ENCODE peak calls at places on chromosome 14, in seven cellular contexts. Y, T, E, A, S, C and P are unnamed samples.

GRCh38 chr14:75069811-75070145 is 337 bp downstream of the ZC2HC1C start:
- DNase-seq in Y (peak), T (no peak), E (no peak), A (no peak), S (no peak), C (no peak), P (peak)

GRCh38 chr14:60217713-60218112 is 31.3 kb upstream of the PPM1A start:
- DNase-seq in Y (no peak), T (no peak), E (no peak), A (no peak), S (no peak), C (peak), P (no peak)

GRCh38 chr14:52069617-52070431 is 965 bp upstream of the NID2 start:
- DNase-seq in Y (no peak), T (no peak), E (peak), A (no peak), S (no peak), C (no peak), P (no peak)

GRCh38 chr14:101358320-101358569 is 203.1 kb upstream of the DIO3 start:
- DNase-seq in Y (no peak), T (no peak), E (no peak), A (no peak), S (no peak), C (no peak), P (no peak)

GRCh38 chr14:72104011-72104613 is 171.9 kb downstream of the RGS6 start:
- DNase-seq in Y (no peak), T (no peak), E (peak), A (peak), S (peak), C (no peak), P (peak)

GRCh38 chr14:35944847-35945246 is 118.7 kb downstream of the BRMS1L start:
- DNase-seq in Y (peak), T (no peak), E (peak), A (no peak), S (peak), C (no peak), P (peak)

GRCh38 chr14:38107216-38107631 is 100.5 kb upstream of the SSTR1 start:
- DNase-seq in Y (no peak), T (no peak), E (no peak), A (no peak), S (no peak), C (no peak), P (peak)

GRCh38 chr14:65377576-65377975 is 35.0 kb upstream of the FUT8 start:
- DNase-seq in Y (no peak), T (no peak), E (no peak), A (no peak), S (no peak), C (no peak), P (no peak)

GRCh38 chr14:29191092-29191491 is 424.5 kb downstream of the FOXG1 start:
- DNase-seq in Y (no peak), T (no peak), E (no peak), A (no peak), S (no peak), C (no peak), P (no peak)

GRCh38 chr14:85527458-85527857 is 2.5 kb upstream of the FLRT2 start:
- DNase-seq in Y (no peak), T (no peak), E (no peak), A (no peak), S (no peak), C (no peak), P (no peak)

GRCh38 chr14:91333640-91334039 is 84.0 kb downstream of the CCDC88C start:
- DNase-seq in Y (no peak), T (no peak), E (no peak), A (no peak), S (no peak), C (no peak), P (no peak)

GRCh38 chr14:28831126-28831525 is 64.5 kb downstream of the FOXG1 start:
- DNase-seq in Y (no peak), T (no peak), E (no peak), A (no peak), S (no peak), C (peak), P (no peak)

GRCh38 chr14:104779776-104780512 is 15.6 kb downstream of the AKT1 start:
- DNase-seq in Y (no peak), T (no peak), E (no peak), A (no peak), S (no peak), C (no peak), P (no peak)

GRCh38 chr14:92511472-92512247 is 1.9 kb upstream of the RIN3 start:
- DNase-seq in Y (no peak), T (no peak), E (no peak), A (peak), S (no peak), C (no peak), P (peak)

GRCh38 chr14:58832010-58832409 is 194.2 kb downstream of the DACT1 start:
- DNase-seq in Y (peak), T (no peak), E (no peak), A (no peak), S (no peak), C (no peak), P (peak)

GRCh38 chr14:35202195-35202594 is 79.8 kb downstream of the PRORP start:
- DNase-seq in Y (no peak), T (no peak), E (no peak), A (no peak), S (no peak), C (no peak), P (no peak)

GRCh38 chr14:50520947-50521815 is 11.2 kb downstream of the MAP4K5 start:
- DNase-seq in Y (no peak), T (no peak), E (no peak), A (peak), S (no peak), C (no peak), P (peak)

GRCh38 chr14:61698216-61698980 is 3.1 kb downstream of the HIF1A start:
- DNase-seq in Y (no peak), T (no peak), E (no peak), A (no peak), S (no peak), C (no peak), P (no peak)

GRCh38 chr14:77375164-77375950 is 1.5 kb downstream of the TMED8 start:
- DNase-seq in Y (no peak), T (no peak), E (no peak), A (no peak), S (no peak), C (no peak), P (no peak)

GRCh38 chr14:74539503-74539902 is 45.9 kb downstream of the ISCA2 start:
- DNase-seq in Y (no peak), T (no peak), E (no peak), A (no peak), S (no peak), C (no peak), P (no peak)

GRCh38 chr14:77882098-77882497 is 82.2 kb downstream of the ADCK1 start:
- DNase-seq in Y (no peak), T (no peak), E (no peak), A (no peak), S (no peak), C (peak), P (peak)

GRCh38 chr14:60356921-60357550 is 108.0 kb downstream of the PPM1A start:
- DNase-seq in Y (peak), T (no peak), E (peak), A (no peak), S (peak), C (no peak), P (no peak)

GRCh38 chr14:70648374-70648773 is 6.7 kb downstream of the TTC9 start:
- DNase-seq in Y (no peak), T (no peak), E (no peak), A (no peak), S (no peak), C (no peak), P (no peak)

GRCh38 chr14:33463731-33464130 is 487.1 kb downstream of the EGLN3 start:
- DNase-seq in Y (no peak), T (no peak), E (no peak), A (no peak), S (no peak), C (no peak), P (no peak)

GRCh38 chr14:71629765-71630502 is 302.3 kb upstream of the RGS6 start:
- DNase-seq in Y (no peak), T (no peak), E (no peak), A (peak), S (no peak), C (no peak), P (no peak)

GRCh38 chr14:104249092-104249491 is 110.7 kb downstream of the KIF26A start:
- DNase-seq in Y (no peak), T (no peak), E (no peak), A (no peak), S (no peak), C (no peak), P (no peak)

GRCh38 chr14:105844047-105844630 is 317.8 kb downstream of the TMEM121 start:
- DNase-seq in Y (no peak), T (no peak), E (no peak), A (no peak), S (no peak), C (no peak), P (no peak)

GRCh38 chr14:31955941-31956579 is 121.0 kb upstream of the ARHGAP5 start:
- DNase-seq in Y (no peak), T (no peak), E (no peak), A (no peak), S (no peak), C (no peak), P (no peak)

GRCh38 chr14:35399083-35399807 is 5.3 kb downstream of the NFKBIA start:
- DNase-seq in Y (no peak), T (no peak), E (no peak), A (no peak), S (no peak), C (no peak), P (no peak)

GRCh38 chr14:25896777-25897176 is 701.1 kb downstream of the NOVA1 start:
- DNase-seq in Y (no peak), T (no peak), E (no peak), A (no peak), S (no peak), C (no peak), P (no peak)